ENCODE peak calls at places on chromosomes 5 and 9, in seven cellular contexts. G is C1 segment of cervical spinal cord; I is NCI-H1417; M is LNCaP clone FGC; X is posterior vena cava; S is GM13976; F is stimulated activated CD4-positive, alpha-beta T cell treated with anti-CD3 and anti-CD28 coated beads, TNF-alpha, amount 100 ng/mL, for 4 hours. Z is an unnamed sample.

GRCh38 chr5:126694403-126694802 is 82.5 kb upstream of the LMNB1 start:
- DNase-seq in G (no peak), I (no peak), M (no peak), X (no peak), S (no peak), F (no peak), Z (no peak)

GRCh38 chr9:117744856-117745389 is 40.7 kb downstream of the TLR4 start:
- DNase-seq in G (peak), I (peak), M (no peak), X (no peak), S (peak), F (no peak), Z (no peak)

GRCh38 chr5:79841172-79841571 is 149.9 kb downstream of the MTX3 start:
- DNase-seq in G (no peak), I (no peak), M (no peak), X (no peak), S (no peak), F (no peak), Z (no peak)

GRCh38 chr5:102975040-102975439 is 144.9 kb downstream of the GIN1 start:
- DNase-seq in G (no peak), I (no peak), M (no peak), X (no peak), S (no peak), F (no peak), Z (no peak)

GRCh38 chr9:106864533-106865143 is 1.7 kb downstream of the ZNF462 start:
- DNase-seq in G (peak), I (peak), M (no peak), X (no peak), S (peak), F (no peak), Z (no peak)

GRCh38 chr5:14326035-14326909 is 183.1 kb downstream of the TRIO start:
- DNase-seq in G (no peak), I (peak), M (no peak), X (no peak), S (no peak), F (no peak), Z (no peak)

GRCh38 chr5:74040065-74040551 is 414.1 kb downstream of the ARHGEF28 start:
- DNase-seq in G (no peak), I (no peak), M (no peak), X (no peak), S (no peak), F (no peak), Z (no peak)

GRCh38 chr9:26530841-26531240 is 361.8 kb downstream of the CAAP1 start:
- DNase-seq in G (no peak), I (no peak), M (no peak), X (no peak), S (no peak), F (no peak), Z (no peak)

GRCh38 chr9:116450378-116451139 is 236.5 kb upstream of the TRIM32 start:
- DNase-seq in G (no peak), I (no peak), M (no peak), X (no peak), S (peak), F (no peak), Z (no peak)

GRCh38 chr9:120965344-120966004 is 38.9 kb upstream of the TRAF1 start:
- DNase-seq in G (no peak), I (peak), M (no peak), X (no peak), S (no peak), F (no peak), Z (no peak)

GRCh38 chr5:127957183-127957582 is 126.4 kb upstream of the SLC12A2 start:
- DNase-seq in G (no peak), I (no peak), M (peak), X (no peak), S (no peak), F (no peak), Z (no peak)

GRCh38 chr5:133714161-133714915 is 102.0 kb upstream of the FSTL4 start:
- DNase-seq in G (no peak), I (no peak), M (no peak), X (no peak), S (no peak), F (no peak), Z (no peak)

GRCh38 chr9:137879566-137880150 is 2.1 kb downstream of the CACNA1B start:
- DNase-seq in G (no peak), I (no peak), M (no peak), X (no peak), S (peak), F (no peak), Z (no peak)

GRCh38 chr9:90903731-90904422 is 102.3 kb downstream of the SYK start:
- DNase-seq in G (no peak), I (no peak), M (no peak), X (no peak), S (no peak), F (no peak), Z (no peak)

GRCh38 chr5:1538741-1539392 is 15.1 kb upstream of the LPCAT1 start:
- DNase-seq in G (no peak), I (no peak), M (no peak), X (peak), S (no peak), F (no peak), Z (no peak)

GRCh38 chr5:464843-465590 is 22.0 kb downstream of the EXOC3 start:
- DNase-seq in G (no peak), I (no peak), M (no peak), X (peak), S (no peak), F (no peak), Z (no peak)

GRCh38 chr5:111142932-111143331 is 50.8 kb downstream of the WDR36 start:
- DNase-seq in G (no peak), I (no peak), M (no peak), X (no peak), S (no peak), F (no peak), Z (no peak)

GRCh38 chr9:7979591-7979990 is 180.0 kb upstream of the DMAC1 start:
- DNase-seq in G (no peak), I (no peak), M (no peak), X (no peak), S (no peak), F (no peak), Z (no peak)

GRCh38 chr9:71986860-71987259 is 73.6 kb downstream of the C9orf57 start:
- DNase-seq in G (no peak), I (no peak), M (no peak), X (no peak), S (no peak), F (no peak), Z (no peak)

GRCh38 chr9:37534901-37535300 is 41.3 kb downstream of the FBXO10 start:
- DNase-seq in G (no peak), I (no peak), M (no peak), X (no peak), S (no peak), F (no peak), Z (no peak)

GRCh38 chr9:120344230-120344629 is 235.7 kb downstream of the CDK5RAP2 start:
- DNase-seq in G (no peak), I (no peak), M (no peak), X (no peak), S (no peak), F (no peak), Z (no peak)

GRCh38 chr9:17589771-17590170 is 10.9 kb downstream of the SH3GL2 start:
- DNase-seq in G (no peak), I (no peak), M (no peak), X (no peak), S (no peak), F (no peak), Z (no peak)

GRCh38 chr5:115366223-115366622 is 69.8 kb upstream of the CCDC112 start:
- DNase-seq in G (no peak), I (no peak), M (no peak), X (no peak), S (no peak), F (no peak), Z (no peak)

GRCh38 chr9:121727295-121728028 is 76.0 kb downstream of the DAB2IP start:
- DNase-seq in G (no peak), I (no peak), M (no peak), X (no peak), S (no peak), F (no peak), Z (no peak)

GRCh38 chr9:93060746-93061259 is 2.3 kb downstream of the SUSD3 start:
- DNase-seq in G (no peak), I (no peak), M (no peak), X (no peak), S (no peak), F (no peak), Z (no peak)

GRCh38 chr9:2570615-2571479 is 50.7 kb upstream of the VLDLR start:
- DNase-seq in G (peak), I (peak), M (peak), X (peak), S (peak), F (no peak), Z (no peak)